ENCODE peak calls at places on chromosomes 12 and 14, in ten cellular contexts. L, F, A, I, W, Z, M, P, J and K are unnamed samples.

GRCh38 chr12:6430124-6430989 is 14.4 kb upstream of the CD27 start:
- DNase-seq in L (no peak), F (peak; percentile 97), A (peak; percentile 71), I (peak; percentile 85), W (peak; percentile 98), Z (peak; percentile 100), M (no peak), P (peak; percentile 70), J (no peak), K (peak; percentile 96)

GRCh38 chr12:69835048-69835447 is 10.0 kb downstream of the MYRFL start:
- DNase-seq in L (no peak), F (no peak), A (no peak), I (no peak), W (no peak), Z (no peak), M (no peak), P (no peak), J (no peak), K (no peak)

GRCh38 chr14:89432226-89432625 is 15.2 kb upstream of the FOXN3 start:
- DNase-seq in L (no peak), F (no peak), A (no peak), I (no peak), W (no peak), Z (no peak), M (no peak), P (no peak), J (no peak), K (no peak)

GRCh38 chr12:116365114-116365513 is 87.6 kb upstream of the MED13L start:
- DNase-seq in L (no peak), F (no peak), A (no peak), I (no peak), W (no peak), Z (peak; percentile 74), M (no peak), P (no peak), J (no peak), K (no peak)

GRCh38 chr12:80374615-80375014 is 69.4 kb upstream of the PTPRQ start:
- DNase-seq in L (no peak), F (no peak), A (no peak), I (no peak), W (no peak), Z (no peak), M (no peak), P (no peak), J (no peak), K (no peak)

GRCh38 chr12:19802915-19803314 is 363.6 kb downstream of the AEBP2 start:
- DNase-seq in L (no peak), F (no peak), A (no peak), I (no peak), W (no peak), Z (no peak), M (no peak), P (no peak), J (no peak), K (no peak)

GRCh38 chr12:105911966-105912365 is 226.8 kb downstream of the NUAK1 start:
- DNase-seq in L (no peak), F (no peak), A (no peak), I (no peak), W (no peak), Z (no peak), M (no peak), P (no peak), J (no peak), K (no peak)

GRCh38 chr12:60980558-60980957 is 1279.6 kb upstream of the USP15 start:
- DNase-seq in L (no peak), F (no peak), A (no peak), I (no peak), W (no peak), Z (no peak), M (no peak), P (no peak), J (no peak), K (no peak)

GRCh38 chr14:100770605-100771120 is 44.0 kb downstream of the DLK1 start:
- DNase-seq in L (no peak), F (no peak), A (no peak), I (no peak), W (no peak), Z (no peak), M (no peak), P (no peak), J (no peak), K (no peak)

GRCh38 chr12:27610380-27610779 is 85.9 kb upstream of the REP15 start:
- DNase-seq in L (no peak), F (peak; percentile 41), A (no peak), I (no peak), W (no peak), Z (peak; percentile 40), M (no peak), P (no peak), J (no peak), K (no peak)

GRCh38 chr12:120012067-120012621 is 23.1 kb downstream of the BICDL1 start:
- DNase-seq in L (peak; percentile 73), F (no peak), A (peak; percentile 91), I (no peak), W (peak; percentile 28), Z (peak; percentile 78), M (no peak), P (no peak), J (peak; percentile 33), K (no peak)

GRCh38 chr12:87086118-87086891 is 830.1 kb upstream of the MGAT4C start:
- DNase-seq in L (no peak), F (no peak), A (no peak), I (no peak), W (peak; percentile 36), Z (peak; percentile 23), M (no peak), P (no peak), J (no peak), K (peak; percentile 7)

GRCh38 chr12:129404556-129404955 is 499.3 kb downstream of the TMEM132D start:
- DNase-seq in L (no peak), F (no peak), A (no peak), I (no peak), W (no peak), Z (no peak), M (no peak), P (no peak), J (no peak), K (no peak)

GRCh38 chr12:94699796-94700195 is 49.4 kb upstream of the TMCC3 start:
- DNase-seq in L (no peak), F (no peak), A (no peak), I (no peak), W (no peak), Z (peak; percentile 41), M (no peak), P (no peak), J (no peak), K (no peak)

GRCh38 chr12:121038861-121039654 is at the start of gene OASL:
- DNase-seq in L (no peak), F (peak; percentile 62), A (peak; percentile 64), I (no peak), W (peak; percentile 44), Z (no peak), M (no peak), P (no peak), J (peak; percentile 52), K (peak; percentile 66)

GRCh38 chr12:58980768-58981167 is 60.5 kb upstream of the LRIG3 start:
- DNase-seq in L (no peak), F (no peak), A (no peak), I (no peak), W (no peak), Z (no peak), M (no peak), P (no peak), J (no peak), K (no peak)

GRCh38 chr12:69872804-69873203 is 47.8 kb downstream of the MYRFL start:
- DNase-seq in L (no peak), F (no peak), A (no peak), I (no peak), W (no peak), Z (no peak), M (no peak), P (no peak), J (no peak), K (no peak)

GRCh38 chr12:130849561-130850417 is 10.7 kb upstream of the STX2 start:
- DNase-seq in L (no peak), F (no peak), A (no peak), I (no peak), W (no peak), Z (no peak), M (no peak), P (no peak), J (no peak), K (no peak)

GRCh38 chr12:50174971-50175715 is 8.0 kb upstream of the CERS5 start:
- DNase-seq in L (no peak), F (peak; percentile 54), A (peak; percentile 60), I (peak; percentile 32), W (peak; percentile 76), Z (peak; percentile 81), M (peak; percentile 9), P (no peak), J (no peak), K (peak; percentile 79)

GRCh38 chr14:60639677-60640076 is 9.6 kb downstream of the SIX1 start:
- DNase-seq in L (no peak), F (no peak), A (no peak), I (no peak), W (peak; percentile 56), Z (no peak), M (no peak), P (no peak), J (no peak), K (no peak)

GRCh38 chr12:5258498-5258897 is 173.4 kb upstream of the NTF3 start:
- DNase-seq in L (no peak), F (peak; percentile 67), A (no peak), I (no peak), W (peak; percentile 40), Z (no peak), M (no peak), P (no peak), J (no peak), K (no peak)

GRCh38 chr14:56262530-56262929 is 144.3 kb downstream of the PELI2 start:
- DNase-seq in L (no peak), F (no peak), A (no peak), I (no peak), W (no peak), Z (no peak), M (no peak), P (no peak), J (no peak), K (no peak)

GRCh38 chr12:43338848-43339526 is 213.0 kb downstream of the ADAMTS20 start:
- DNase-seq in L (no peak), F (peak; percentile 62), A (peak; percentile 50), I (peak; percentile 27), W (peak; percentile 86), Z (peak; percentile 24), M (peak; percentile 7), P (no peak), J (no peak), K (peak; percentile 75)